ENCODE peak calls at places on chromosomes 11 and 22, in seven cellular contexts. A is psoas muscle; W is CD4-positive, alpha-beta T cell; G is HCT116; C is AG09319; K is GM13977; D is NCI-H1105. L is an unnamed sample.

GRCh38 chr11:123062892-123063395 is 1.0 kb upstream of the HSPA8 start:
- DNase-seq in A (no peak), W (no peak), G (no peak), C (no peak), K (no peak), D (peak), L (peak)

GRCh38 chr11:44709281-44709562 is 17.5 kb upstream of the TSPAN18 start:
- DNase-seq in A (no peak), W (no peak), G (peak), C (no peak), K (no peak), D (no peak), L (no peak)

GRCh38 chr22:27195104-27195503 is 537.7 kb downstream of the MIAT start:
- DNase-seq in A (peak), W (no peak), G (no peak), C (no peak), K (no peak), D (peak), L (no peak)

GRCh38 chr11:27291302-27291889 is 71.6 kb downstream of the CCDC34 start:
- DNase-seq in A (no peak), W (no peak), G (peak), C (no peak), K (no peak), D (no peak), L (no peak)

GRCh38 chr22:36981247-36981775 is 37.9 kb downstream of the TST start:
- DNase-seq in A (no peak), W (no peak), G (no peak), C (no peak), K (no peak), D (no peak), L (no peak)

GRCh38 chr11:702731-703461 is 3.1 kb upstream of the EPS8L2 start:
- DNase-seq in A (peak), W (no peak), G (no peak), C (no peak), K (no peak), D (no peak), L (no peak)

GRCh38 chr22:36244522-36245391 is 5.4 kb upstream of the APOL2 start:
- DNase-seq in A (peak), W (no peak), G (no peak), C (no peak), K (no peak), D (no peak), L (peak)

GRCh38 chr11:76228122-76229000 is 22.1 kb upstream of the WNT11 start:
- DNase-seq in A (peak), W (no peak), G (no peak), C (no peak), K (no peak), D (no peak), L (no peak)

GRCh38 chr11:2526808-2527381 is 82.1 kb downstream of the KCNQ1 start:
- DNase-seq in A (peak), W (no peak), G (no peak), C (no peak), K (peak), D (no peak), L (no peak)

GRCh38 chr11:67504023-67504949 is 877 bp downstream of the PITPNM1 start:
- DNase-seq in A (no peak), W (no peak), G (no peak), C (no peak), K (peak), D (peak), L (no peak)

GRCh38 chr22:23181763-23182288 is 1.5 kb downstream of the BCR start:
- DNase-seq in A (no peak), W (no peak), G (no peak), C (no peak), K (no peak), D (no peak), L (no peak)

GRCh38 chr11:14642873-14643696 is 519 bp upstream of the PDE3B start:
- DNase-seq in A (no peak), W (no peak), G (no peak), C (no peak), K (no peak), D (no peak), L (no peak)

GRCh38 chr11:71448257-71449161 is at the start of gene DHCR7:
- DNase-seq in A (peak), W (peak), G (peak), C (peak), K (peak), D (peak), L (peak)

GRCh38 chr11:69540118-69541000 is 58.9 kb downstream of the LINC01488 start:
- DNase-seq in A (peak), W (no peak), G (no peak), C (no peak), K (no peak), D (no peak), L (no peak)

GRCh38 chr11:74255741-74256369 is 55.6 kb downstream of the P4HA3 start:
- DNase-seq in A (peak), W (peak), G (peak), C (peak), K (peak), D (peak), L (peak)

GRCh38 chr11:117298195-117298594 is 7.0 kb downstream of the BACE1-AS start:
- DNase-seq in A (no peak), W (no peak), G (no peak), C (no peak), K (no peak), D (no peak), L (no peak)

GRCh38 chr22:25013634-25014033 is 61.1 kb downstream of the KIAA1671 start:
- DNase-seq in A (no peak), W (no peak), G (no peak), C (no peak), K (no peak), D (no peak), L (no peak)

GRCh38 chr11:15972838-15973237 is 383.5 kb downstream of the SOX6 start:
- DNase-seq in A (no peak), W (no peak), G (no peak), C (no peak), K (no peak), D (no peak), L (no peak)

GRCh38 chr11:14358729-14359439 is at the start of gene RRAS2:
- DNase-seq in A (peak), W (peak), G (peak), C (no peak), K (peak), D (peak), L (no peak)

GRCh38 chr11:65645710-65646109 is 7.8 kb downstream of the SIPA1 start:
- DNase-seq in A (no peak), W (no peak), G (no peak), C (no peak), K (no peak), D (no peak), L (no peak)

GRCh38 chr11:105042178-105042577 is 3.0 kb downstream of the CARD16 start:
- DNase-seq in A (no peak), W (no peak), G (no peak), C (no peak), K (no peak), D (no peak), L (no peak)

GRCh38 chr11:117816151-117816741 is 8.3 kb downstream of the FXYD2 start:
- DNase-seq in A (peak), W (no peak), G (no peak), C (no peak), K (no peak), D (no peak), L (no peak)

GRCh38 chr11:112525270-112525669 is 264.6 kb upstream of the PLET1 start:
- DNase-seq in A (peak), W (no peak), G (no peak), C (peak), K (no peak), D (no peak), L (no peak)

GRCh38 chr11:99325807-99326206 is 305.1 kb downstream of the CNTN5 start:
- DNase-seq in A (no peak), W (no peak), G (no peak), C (no peak), K (no peak), D (no peak), L (peak)

GRCh38 chr11:11982975-11983374 is 25.5 kb downstream of the DKK3 start:
- DNase-seq in A (no peak), W (no peak), G (no peak), C (peak), K (no peak), D (no peak), L (no peak)

GRCh38 chr11:17852246-17852645 is 117.7 kb downstream of the KCNC1 start:
- DNase-seq in A (no peak), W (no peak), G (no peak), C (no peak), K (no peak), D (no peak), L (no peak)

GRCh38 chr11:117459121-117459978 is 131.7 kb downstream of the CEP164 start:
- DNase-seq in A (no peak), W (no peak), G (no peak), C (no peak), K (no peak), D (no peak), L (no peak)

GRCh38 chr22:41913842-41914534 is 886 bp downstream of the SHISA8 start:
- DNase-seq in A (no peak), W (no peak), G (no peak), C (no peak), K (peak), D (no peak), L (no peak)

GRCh38 chr22:19260804-19261203 is 30.7 kb downstream of the CLTCL1 start:
- DNase-seq in A (no peak), W (no peak), G (no peak), C (no peak), K (no peak), D (no peak), L (no peak)

GRCh38 chr11:99037057-99037456 is 16.3 kb downstream of the CNTN5 start:
- DNase-seq in A (no peak), W (no peak), G (no peak), C (no peak), K (no peak), D (no peak), L (no peak)

GRCh38 chr11:18105802-18106574 is at the start of gene SAAL1:
- DNase-seq in A (peak), W (peak), G (peak), C (peak), K (peak), D (peak), L (peak)

GRCh38 chr11:107139396-107139795 is 121.1 kb upstream of the GUCY1A2 start:
- DNase-seq in A (no peak), W (no peak), G (no peak), C (no peak), K (no peak), D (no peak), L (no peak)

GRCh38 chr11:60634151-60634550 is 65.3 kb upstream of the MS4A8 start:
- DNase-seq in A (no peak), W (no peak), G (peak), C (no peak), K (peak), D (no peak), L (no peak)

GRCh38 chr11:111694851-111695250 is 71.3 kb downstream of the PPP2R1B start:
- DNase-seq in A (peak), W (no peak), G (no peak), C (peak), K (peak), D (no peak), L (peak)

GRCh38 chr11:3370268-3370870 is 8.6 kb downstream of the ZNF195 start:
- DNase-seq in A (no peak), W (no peak), G (no peak), C (no peak), K (no peak), D (no peak), L (no peak)

GRCh38 chr11:75325713-75326438 is 25.6 kb downstream of the ARRB1 start:
- DNase-seq in A (peak), W (peak), G (peak), C (no peak), K (no peak), D (no peak), L (peak)

GRCh38 chr11:44877908-44878459 is 72.7 kb downstream of the TP53I11 start:
- DNase-seq in A (no peak), W (no peak), G (no peak), C (no peak), K (no peak), D (no peak), L (no peak)

GRCh38 chr11:88042238-88043032 is 132.8 kb downstream of the RAB38 start:
- DNase-seq in A (no peak), W (no peak), G (no peak), C (no peak), K (no peak), D (peak), L (no peak)

GRCh38 chr11:112734207-112734606 is 227.0 kb upstream of the NCAM1 start:
- DNase-seq in A (no peak), W (no peak), G (no peak), C (no peak), K (no peak), D (no peak), L (no peak)

L was measured in AG09309.